ENCODE peak calls at places on chromosomes 1 and 21, in nine cellular contexts. W, R, K, Y, C, S, N, G and L are unnamed samples.

GRCh38 chr1:162196387-162196786 is 126.9 kb downstream of the NOS1AP start:
- DNase-seq in R (no peak), W (no peak), K (no peak), G (no peak), S (no peak), N (no peak), C (no peak), Y (no peak), L (no peak)

GRCh38 chr1:169511339-169512028 is 25.7 kb upstream of the SLC19A2 start:
- DNase-seq in W (no peak), R (peak; percentile 93), S (no peak), C (no peak), G (no peak), Y (no peak), K (no peak), N (no peak), L (peak; percentile 88)

GRCh38 chr1:54047384-54048315 is 5.4 kb downstream of the TMEM59 start:
- DNase-seq in G (no peak), S (peak; percentile 20), N (no peak), R (no peak), W (no peak), C (no peak), Y (no peak), K (no peak), L (no peak)

GRCh38 chr1:230261918-230262650 is 164.0 kb downstream of the PGBD5 start:
- DNase-seq in N (no peak), Y (peak; percentile 20), R (no peak), W (no peak), K (no peak), G (no peak), C (no peak), S (no peak), L (no peak)

GRCh38 chr1:85576642-85577420 is 3.7 kb upstream of the CCN1 start:
- DNase-seq in R (peak; percentile 88), C (peak; percentile 89), N (peak; percentile 90), K (no peak), G (peak; percentile 90), Y (peak; percentile 89), W (peak; percentile 52), S (no peak), L (peak; percentile 92)

GRCh38 chr21:42013901-42014300 is 3.7 kb upstream of the ZBTB21 start:
- DNase-seq in C (no peak), R (no peak), W (no peak), G (no peak), Y (no peak), N (no peak), K (no peak), S (no peak), L (no peak)

GRCh38 chr1:36199934-36200741 is 24.1 kb upstream of the THRAP3 start:
- DNase-seq in S (no peak), G (peak; percentile 51), R (peak; percentile 76), N (no peak), Y (peak; percentile 56), C (no peak), W (no peak), K (no peak), L (peak; percentile 44)

GRCh38 chr1:78301141-78301540 is 189.6 kb upstream of the PTGFR start:
- DNase-seq in Y (no peak), S (no peak), K (no peak), C (no peak), N (no peak), W (no peak), R (no peak), G (no peak), L (no peak)

GRCh38 chr1:198873696-198874230 is 234.9 kb downstream of the PTPRC start:
- DNase-seq in N (no peak), C (no peak), K (no peak), W (no peak), S (no peak), Y (no peak), G (no peak), R (no peak), L (no peak)

GRCh38 chr1:198880397-198880796 is 241.6 kb downstream of the PTPRC start:
- DNase-seq in S (no peak), W (no peak), G (no peak), Y (no peak), C (no peak), R (no peak), K (no peak), N (no peak), L (peak; percentile 96)

GRCh38 chr1:198878566-198878965 is 239.7 kb downstream of the PTPRC start:
- DNase-seq in W (no peak), G (no peak), S (no peak), Y (no peak), K (no peak), R (no peak), C (no peak), N (no peak), L (no peak)

GRCh38 chr1:198879711-198880306 is 241.0 kb downstream of the PTPRC start:
- DNase-seq in N (no peak), G (no peak), R (no peak), W (no peak), Y (no peak), S (no peak), C (no peak), K (no peak), L (peak; percentile 39)

DNA sequence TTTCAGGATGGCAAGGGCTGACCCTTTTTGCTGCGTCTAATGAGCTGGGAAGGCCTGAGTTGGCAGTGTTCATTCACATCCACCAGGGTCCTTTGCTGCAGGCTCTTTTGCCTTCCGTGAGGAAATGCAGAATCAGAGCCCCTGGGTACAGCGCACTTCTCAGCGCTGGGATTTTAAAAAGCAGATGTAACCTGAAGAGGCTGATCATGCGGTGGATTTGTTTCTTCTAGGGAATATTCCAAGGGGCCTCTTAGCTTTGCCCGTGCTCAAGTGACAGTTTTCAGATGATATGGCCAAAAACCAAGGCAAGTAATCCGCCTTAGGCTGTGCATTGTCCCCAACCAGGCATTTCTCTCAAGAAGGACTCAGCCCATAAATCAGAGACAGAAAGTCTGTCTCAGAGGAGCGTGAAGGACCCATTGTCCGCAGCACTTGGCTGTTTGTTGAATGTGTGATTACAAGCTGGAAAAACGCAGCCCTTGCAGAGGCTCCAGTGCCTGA is 237.6 kb downstream of the PTPRC start:
- DNase-seq in W (no peak), N (no peak), S (no peak), C (no peak), Y (no peak), K (no peak), R (no peak), G (peak; percentile 16), L (no peak)
- TF ChIP-seq CTCF in W (no peak), N (no peak), S (no peak), C (no peak), Y (no peak), K (no peak), R (no peak), G (no peak), L (no peak)

DNA sequence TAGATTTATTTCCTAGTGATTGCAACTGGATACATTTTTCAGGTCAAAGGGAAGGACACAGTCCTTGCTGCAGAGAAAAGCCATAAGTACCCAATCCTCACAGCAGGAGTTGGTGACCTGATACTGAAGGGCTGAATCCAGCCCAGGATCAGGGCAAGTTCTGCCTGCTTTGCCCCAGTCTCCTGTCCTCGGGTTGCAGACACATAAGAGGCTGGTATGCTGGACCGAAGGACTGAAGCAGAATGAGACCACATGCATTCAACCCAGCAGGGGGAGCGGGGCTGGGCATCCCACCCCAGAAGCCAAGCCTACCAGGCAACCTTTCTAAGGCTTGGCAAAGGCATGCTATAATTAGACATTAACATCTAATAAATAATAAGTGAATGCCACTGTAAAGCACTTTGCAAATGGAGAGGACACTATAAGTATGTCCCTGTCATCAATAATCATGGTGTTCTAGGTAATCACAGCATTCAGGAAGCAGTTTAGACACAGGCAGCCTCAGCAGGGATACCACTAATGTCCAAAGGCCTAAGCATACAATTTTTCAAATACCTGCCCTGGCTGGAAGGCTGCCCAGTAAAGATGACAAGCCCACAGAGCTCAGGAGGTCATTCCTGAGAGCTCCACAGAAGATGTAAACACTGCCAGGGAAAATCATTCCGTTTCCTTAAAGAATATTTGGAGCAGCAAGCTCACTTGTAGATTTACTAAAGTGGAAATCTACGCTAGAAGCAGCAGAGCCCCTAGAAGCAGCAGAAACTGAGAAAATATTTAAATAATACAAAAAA is 47.6 kb downstream of the KRTAP19-8 start:
- DNase-seq in G (no peak), C (no peak), K (no peak), S (no peak), N (no peak), W (no peak), R (peak; percentile 12), Y (no peak), L (no peak)
- TF ChIP-seq CTCF in G (no peak), C (no peak), K (no peak), S (no peak), N (no peak), W (no peak), R (no peak), Y (no peak), L (no peak)

GRCh38 chr1:178192686-178193085 is 98.8 kb downstream of the RASAL2 start:
- DNase-seq in R (peak; percentile 34), S (peak; percentile 5), W (no peak), G (peak; percentile 33), Y (no peak), N (no peak), C (no peak), K (no peak), L (peak; percentile 84)

GRCh38 chr1:178188306-178188705 is 94.4 kb downstream of the RASAL2 start:
- DNase-seq in G (no peak), S (no peak), C (no peak), R (no peak), K (no peak), Y (no peak), N (no peak), W (no peak), L (no peak)

DNA sequence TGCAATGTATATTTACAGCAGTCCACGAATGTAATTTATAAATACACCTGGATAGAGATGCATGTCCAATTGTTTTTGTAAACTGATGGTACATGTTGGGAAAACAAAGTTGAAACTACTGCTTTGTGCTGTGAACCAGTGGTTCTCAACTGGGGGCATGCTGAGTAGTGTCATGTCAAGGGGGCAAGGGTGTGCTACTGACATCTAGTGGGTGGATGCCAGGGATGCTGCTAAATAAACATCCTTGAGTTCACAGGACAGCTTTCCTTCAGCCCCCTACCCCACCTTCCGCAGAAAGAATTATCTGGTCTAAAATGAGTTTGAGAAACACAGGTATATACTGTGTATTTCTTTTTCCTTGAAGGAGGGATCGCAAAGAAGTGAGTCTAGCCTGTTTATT is 95.9 kb downstream of the RASAL2 start:
- DNase-seq in N (no peak), K (no peak), Y (no peak), W (no peak), C (no peak), G (peak; percentile 36), R (peak; percentile 43), S (peak; percentile 23), L (peak; percentile 56)
- TF ChIP-seq CTCF in N (no peak), K (no peak), Y (no peak), W (no peak), C (peak; percentile 42), G (peak; percentile 57), R (peak; percentile 66), S (peak; percentile 75), L (peak; percentile 65)

GRCh38 chr1:6762060-6762459 is 23.2 kb upstream of the CAMTA1 start:
- DNase-seq in G (no peak), C (no peak), R (peak; percentile 48), Y (no peak), S (no peak), N (no peak), K (no peak), W (no peak), L (no peak)

GRCh38 chr1:6761338-6761737 is 23.9 kb upstream of the CAMTA1 start:
- DNase-seq in S (no peak), K (no peak), N (no peak), Y (no peak), G (no peak), W (no peak), C (no peak), R (no peak), L (no peak)

GRCh38 chr1:6753320-6754140 is 31.7 kb upstream of the CAMTA1 start:
- DNase-seq in G (no peak), N (no peak), S (no peak), R (no peak), Y (no peak), W (no peak), C (no peak), K (no peak), L (no peak)

GRCh38 chr1:6756455-6756854 is 28.8 kb upstream of the CAMTA1 start:
- DNase-seq in R (no peak), K (no peak), C (no peak), N (no peak), G (no peak), S (no peak), Y (no peak), W (no peak), L (no peak)

GRCh38 chr1:6757719-6758435 is 27.4 kb upstream of the CAMTA1 start:
- DNase-seq in S (no peak), G (no peak), W (no peak), N (no peak), K (no peak), C (no peak), Y (no peak), R (no peak), L (no peak)
- TF ChIP-seq CTCF in S (no peak), G (no peak), W (no peak), N (no peak), K (no peak), C (no peak), Y (no peak), R (no peak), L (no peak)